ENCODE peak calls at places on chromosomes 16 and 17, in nine cellular contexts. I is substantia nigra; Q is NCI-H1105 treated with DMSO at 0.1 percent for 48 hours; R is KG1; O is pulmonary artery endothelial cell; M is amygdala; T is neural crest cell; D is lower leg skin; A is stimulated activated naive CD4-positive, alpha-beta T cell. G is an unnamed sample.

GRCh38 chr17:18991531-18992315 is 12.8 kb downstream of the FAM83G start:
- DNase-seq in I (no peak), T (no peak), M (no peak), D (no peak), R (no peak), O (no peak), Q (no peak), A (no peak), G (no peak)

GRCh38 chr17:80473701-80474100 is 2.7 kb downstream of the NPTX1 start:
- DNase-seq in A (no peak), M (no peak), R (no peak), O (no peak), T (no peak), Q (no peak), I (no peak), D (no peak), G (no peak)

GRCh38 chr17:3533752-3534151 is 23.9 kb downstream of the TRPV3 start:
- DNase-seq in I (no peak), M (no peak), R (no peak), T (no peak), O (no peak), D (no peak), A (no peak), Q (no peak), G (no peak)

GRCh38 chr17:28331891-28332420 is 3.3 kb downstream of the IFT20 start:
- DNase-seq in O (no peak), R (no peak), D (no peak), T (no peak), A (no peak), I (no peak), Q (no peak), M (no peak), G (no peak)

GRCh38 chr17:29156781-29157180 is 23.4 kb downstream of the MYO18A start:
- DNase-seq in Q (no peak), I (peak; percentile 35), T (no peak), M (no peak), D (no peak), A (no peak), O (no peak), R (no peak), G (no peak)

GRCh38 chr16:55759983-55760664 is 72.8 kb downstream of the CES1 start:
- DNase-seq in M (no peak), I (no peak), O (no peak), R (no peak), T (peak; percentile 16), A (no peak), Q (no peak), D (no peak), G (peak; percentile 24)

GRCh38 chr17:68175416-68175815 is 72.4 kb upstream of the AMZ2 start:
- DNase-seq in T (no peak), D (no peak), I (no peak), O (no peak), R (no peak), Q (no peak), M (no peak), A (no peak), G (no peak)

GRCh38 chr17:73705594-73705993 is 61.3 kb upstream of the SDK2 start:
- DNase-seq in I (no peak), M (peak; percentile 9), D (no peak), O (no peak), A (no peak), R (no peak), Q (no peak), T (no peak), G (no peak)

GRCh38 chr16:71441348-71441781 is 489 bp downstream of the TLE7 start:
- DNase-seq in D (no peak), A (peak; percentile 4), O (no peak), Q (no peak), T (no peak), M (no peak), R (no peak), I (no peak), G (no peak)

GRCh38 chr16:57519796-57520360 is 16.5 kb downstream of the CCDC102A start:
- DNase-seq in R (peak; percentile 48), O (peak; percentile 19), A (peak; percentile 71), Q (peak; percentile 46), I (peak; percentile 68), D (peak; percentile 36), T (peak; percentile 90), M (peak; percentile 57), G (no peak)

GRCh38 chr16:8720967-8721692 is 46.7 kb downstream of the ABAT start:
- DNase-seq in A (no peak), M (no peak), I (no peak), R (no peak), Q (peak; percentile 4), T (no peak), D (no peak), O (no peak), G (no peak)

GRCh38 chr17:78818152-78818846 is 22.3 kb downstream of the USP36 start:
- DNase-seq in A (no peak), D (no peak), Q (no peak), I (no peak), T (no peak), M (no peak), O (no peak), R (no peak), G (no peak)

GRCh38 chr17:32370426-32370825 is 20.5 kb downstream of the ZNF207 start:
- DNase-seq in Q (no peak), M (no peak), O (no peak), R (no peak), D (no peak), A (no peak), T (no peak), I (no peak), G (no peak)

GRCh38 chr16:25141648-25142047 is 30.1 kb downstream of the LCMT1 start:
- DNase-seq in A (no peak), T (no peak), R (no peak), I (no peak), D (no peak), Q (no peak), M (no peak), O (no peak), G (no peak)

GRCh38 chr16:19744670-19745069 is 26.6 kb downstream of the IQCK start:
- DNase-seq in O (no peak), M (no peak), I (no peak), A (no peak), R (no peak), Q (no peak), D (no peak), T (no peak), G (no peak)

G was measured in neuronal stem cell.